ENCODE peak calls at places on chromosome 3, in ten cellular contexts. M is PC-3, I is neural progenitor cell, U is DND-41, T is heart left ventricle, R is tibial artery, P is tibial nerve, H is endothelial cell of umbilical vein, A is cardiac muscle cell, N is osteoblast. Z is an unnamed sample. For H3K4me1, the result is how much of the 10 kb centered on the place peaks cover.

GRCh38 chr3:113697192-113698090 is 999 bp upstream of the USF3 start:
- DNase-seq in T (peak), P (no peak), I (peak), R (no peak), M (peak), N (peak), U (peak), A (peak), H (peak), Z (peak)

GRCh38 chr3:122583770-122584169 is 6.3 kb downstream of the PARP15 start:
- DNase-seq in T (no peak), R (no peak), P (no peak), U (no peak), H (no peak), I (no peak), M (no peak), N (no peak), A (no peak), Z (no peak)

GRCh38 chr3:12579456-12579855 is 22.6 kb downstream of the MKRN2 start:
- DNase-seq in P (no peak), N (no peak), M (no peak), U (no peak), I (no peak), T (no peak), H (peak), R (no peak), A (no peak), Z (no peak)

GRCh38 chr3:56909349-56909748 is 107.6 kb upstream of the ARHGEF3 start:
- DNase-seq in U (no peak), I (no peak), T (no peak), H (no peak), M (no peak), P (no peak), A (no peak), R (no peak), N (no peak), Z (no peak)

GRCh38 chr3:140467916-140468315 is 209.9 kb upstream of the TRIM42 start:
- DNase-seq in A (no peak), R (no peak), N (no peak), T (no peak), I (no peak), P (no peak), U (no peak), M (no peak), H (no peak), Z (no peak)

GRCh38 chr3:49025005-49025792 is 3.3 kb downstream of the NDUFAF3 start:
- DNase-seq in P (no peak), A (no peak), N (peak), I (no peak), R (no peak), M (no peak), U (no peak), H (no peak), T (peak), Z (no peak)

GRCh38 chr3:64268926-64269325 is 43.7 kb upstream of the PRICKLE2 start:
- DNase-seq in A (no peak), N (no peak), P (no peak), U (no peak), T (peak), R (no peak), H (no peak), I (no peak), M (no peak), Z (no peak)

GRCh38 chr3:177358085-177358967 is 161.0 kb upstream of the TBL1XR1 start:
- DNase-seq in I (peak), R (peak), M (peak), U (no peak), N (peak), A (peak), H (peak), T (peak), P (no peak), Z (peak)

GRCh38 chr3:113485161-113485609 is 29.8 kb downstream of the SPICE1 start:
- DNase-seq in N (no peak), T (no peak), U (no peak), H (no peak), P (no peak), M (peak), A (no peak), R (no peak), I (no peak), Z (no peak)

GRCh38 chr3:14256046-14256445 is 77.4 kb downstream of the LSM3 start:
- DNase-seq in T (no peak), N (peak), A (peak), I (no peak), P (no peak), M (no peak), U (no peak), R (no peak), H (no peak), Z (no peak)

GRCh38 chr3:69370156-69370944 is 15.5 kb downstream of the FRMD4B start:
- DNase-seq in T (peak), H (peak), P (no peak), A (no peak), U (peak), R (peak), M (peak), I (no peak), N (peak), Z (peak)

GRCh38 chr3:47420511-47421484 is 40.0 kb downstream of the PTPN23 start:
- DNase-seq in P (peak), R (peak), T (peak), U (peak), M (peak), N (peak), A (peak), I (peak), H (peak), Z (peak)

GRCh38 chr3:139455855-139456254 is 20.5 kb downstream of the RBP2 start:
- DNase-seq in M (peak), I (peak), R (no peak), N (no peak), T (no peak), H (no peak), U (peak), A (peak), P (no peak), Z (no peak)

GRCh38 chr3:185152433-185153169 is at the start of gene C3orf70:
- DNase-seq in A (peak), I (peak), T (peak), U (no peak), M (peak), P (peak), R (peak), H (peak), N (peak), Z (peak)

GRCh38 chr3:144033863-144034262 is 62.2 kb downstream of the DIPK2A start:
- DNase-seq in I (no peak), A (no peak), P (no peak), N (no peak), U (no peak), T (no peak), R (no peak), M (no peak), H (no peak), Z (no peak)

GRCh38 chr3:33103034-33103433 is 6.1 kb upstream of the GLB1 start:
- DNase-seq in P (no peak), N (no peak), T (no peak), M (no peak), I (no peak), U (no peak), H (no peak), A (no peak), R (no peak), Z (no peak)
- H3K4me1 ChIP-seq in P (under half), N (under half), T (under half), M (under half), I (under half), U (under half), H (under half), A (under half), R (under half), Z (under half)

GRCh38 chr3:108972482-108972881 is 18.8 kb upstream of the GUCA1C start:
- DNase-seq in P (no peak), R (no peak), U (no peak), A (no peak), M (no peak), T (no peak), I (no peak), H (no peak), N (no peak), Z (no peak)

GRCh38 chr3:108973019-108973418 is 19.3 kb upstream of the GUCA1C start:
- DNase-seq in P (no peak), T (no peak), U (no peak), M (no peak), N (peak), H (no peak), I (no peak), R (no peak), A (no peak), Z (no peak)

GRCh38 chr3:108970561-108970960 is 16.9 kb upstream of the GUCA1C start:
- DNase-seq in M (no peak), P (no peak), U (peak), N (no peak), A (no peak), I (peak), T (no peak), R (no peak), H (no peak), Z (no peak)

DNA sequence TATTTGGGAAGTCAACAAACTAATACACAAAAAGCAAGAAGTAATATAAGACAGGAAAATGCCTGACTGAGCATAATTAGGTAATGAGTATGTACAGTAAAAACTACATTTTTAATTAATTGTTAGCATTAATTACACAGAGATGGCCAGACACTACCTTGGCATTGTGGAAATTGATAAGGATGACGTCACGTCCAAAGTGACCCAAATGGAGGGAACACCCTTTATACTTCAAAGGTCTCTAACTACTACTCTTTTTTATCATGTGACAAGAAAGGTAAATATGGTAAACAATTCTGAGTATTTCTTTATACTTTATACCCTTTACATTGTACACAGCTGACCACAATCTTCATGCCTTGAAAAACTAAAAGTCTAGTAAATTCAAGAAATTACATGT is 22.4 kb upstream of the GUCA1C start:
- DNase-seq in M (no peak), I (no peak), R (no peak), N (no peak), U (no peak), P (no peak), A (no peak), T (no peak), H (no peak), Z (no peak)
- H3K27ac ChIP-seq in M (no peak), I (no peak), R (no peak), N (no peak), U (no peak), P (no peak), A (no peak), T (no peak), H (no peak), Z (no peak)

GRCh38 chr3:179812096-179812382 is 159.2 kb downstream of the USP13 start:
- DNase-seq in A (no peak), N (no peak), I (no peak), P (no peak), H (no peak), T (no peak), R (no peak), U (no peak), M (no peak), Z (no peak)

GRCh38 chr3:179806177-179806576 is 153.3 kb downstream of the USP13 start:
- DNase-seq in M (peak), U (no peak), I (no peak), N (no peak), P (no peak), A (peak), T (no peak), H (no peak), R (no peak), Z (no peak)

GRCh38 chr3:179807588-179807987 is 154.7 kb downstream of the USP13 start:
- DNase-seq in H (no peak), P (no peak), N (no peak), T (no peak), R (no peak), U (no peak), M (no peak), A (no peak), I (no peak), Z (no peak)

GRCh38 chr3:179809639-179810038 is 156.8 kb downstream of the USP13 start:
- DNase-seq in A (no peak), N (no peak), H (no peak), I (no peak), U (no peak), P (no peak), R (no peak), M (no peak), T (no peak), Z (no peak)

DNA sequence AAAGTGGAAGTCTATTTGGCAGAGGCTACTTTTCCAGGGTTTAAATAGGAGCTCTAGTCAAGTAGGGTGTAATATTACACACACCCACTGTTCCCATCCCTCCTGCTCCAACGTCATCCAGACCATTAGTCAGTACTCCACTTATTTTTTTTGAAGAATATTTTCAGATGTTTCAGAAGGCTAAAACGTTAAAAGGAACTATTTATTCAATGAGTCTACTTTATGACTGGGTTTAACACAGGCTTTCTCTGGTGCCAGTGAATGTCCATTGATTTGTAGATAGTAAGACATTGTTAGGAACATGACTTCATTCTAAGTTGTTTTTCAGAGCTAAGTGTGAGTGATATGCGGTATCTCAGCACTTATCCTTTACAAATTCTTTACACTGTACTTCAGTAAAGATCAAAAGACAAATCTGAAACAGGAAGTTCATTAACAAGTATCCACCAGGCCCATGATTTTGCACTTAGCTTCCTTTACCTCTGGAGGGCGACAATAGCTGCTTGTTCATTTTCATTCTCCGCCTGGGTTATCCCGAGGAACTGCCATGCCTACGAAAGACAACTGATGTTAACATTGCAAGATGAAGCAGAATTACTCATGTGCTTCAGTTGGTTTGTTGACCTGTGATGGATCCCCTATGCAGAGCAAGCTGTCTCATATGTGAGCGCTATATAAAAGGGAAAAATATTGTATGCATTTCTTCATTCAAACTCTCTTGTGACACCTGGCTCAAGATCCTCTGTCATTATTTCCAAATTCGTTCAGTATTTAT is 158.7 kb downstream of the USP13 start:
- DNase-seq in R (no peak), I (peak), M (peak), A (peak), T (no peak), P (no peak), U (peak), H (peak), N (peak), Z (no peak)
- TF ChIP-seq CTCF in R (no peak), I (peak), M (peak), A (peak), T (peak), P (peak), U (peak), H (peak), N (peak), Z (peak)

GRCh38 chr3:42035007-42035406 is 56.1 kb upstream of the TRAK1 start:
- DNase-seq in R (no peak), T (no peak), P (no peak), I (no peak), H (no peak), M (no peak), N (no peak), A (no peak), U (no peak), Z (no peak)
- H3K4me1 ChIP-seq in R (half or more), T (half or more), P (half or more), I (under half), H (under half), M (under half), N (half or more), A (under half), U (under half), Z (half or more)

DNA sequence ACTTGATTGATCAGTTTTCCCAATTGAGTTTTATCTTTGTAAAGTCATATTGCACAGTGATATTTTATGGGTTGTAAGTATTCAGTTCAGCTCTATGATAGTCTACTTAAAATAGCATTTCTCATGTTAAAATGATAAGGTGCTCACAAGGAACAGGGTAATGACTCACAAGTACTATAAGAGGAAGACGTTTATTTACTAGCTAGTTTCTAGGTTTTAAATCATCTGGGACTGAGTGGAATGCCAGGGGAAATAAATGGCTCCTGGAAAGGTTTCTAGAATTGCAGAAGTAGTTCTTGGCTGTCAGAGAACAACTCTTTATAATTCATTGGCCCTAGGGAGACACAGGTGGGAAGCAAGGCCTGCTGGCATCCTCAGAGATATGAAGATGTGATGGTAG is 112.8 kb downstream of the CHDH start:
- DNase-seq in U (no peak), H (no peak), I (no peak), P (no peak), M (no peak), T (no peak), A (no peak), R (no peak), N (no peak), Z (no peak)
- H3K27ac ChIP-seq in U (no peak), H (no peak), I (no peak), P (no peak), M (no peak), T (no peak), A (no peak), R (no peak), N (no peak), Z (no peak)

GRCh38 chr3:73096169-73096568 is 34.7 kb downstream of the EBLN2 start:
- DNase-seq in N (no peak), R (no peak), P (no peak), I (no peak), M (no peak), A (no peak), U (no peak), H (no peak), T (no peak), Z (no peak)

GRCh38 chr3:73098026-73098425 is 36.6 kb downstream of the EBLN2 start:
- DNase-seq in A (no peak), I (no peak), R (no peak), H (no peak), U (no peak), T (no peak), N (no peak), P (no peak), M (no peak), Z (no peak)

GRCh38 chr3:73098873-73099272 is 37.4 kb downstream of the EBLN2 start:
- DNase-seq in T (no peak), H (no peak), U (no peak), A (no peak), R (no peak), P (no peak), M (no peak), N (no peak), I (no peak), Z (no peak)

GRCh38 chr3:73094951-73095350 is 33.5 kb downstream of the EBLN2 start:
- DNase-seq in H (no peak), I (peak), M (no peak), T (no peak), N (no peak), A (peak), R (no peak), P (no peak), U (no peak), Z (no peak)

DNA sequence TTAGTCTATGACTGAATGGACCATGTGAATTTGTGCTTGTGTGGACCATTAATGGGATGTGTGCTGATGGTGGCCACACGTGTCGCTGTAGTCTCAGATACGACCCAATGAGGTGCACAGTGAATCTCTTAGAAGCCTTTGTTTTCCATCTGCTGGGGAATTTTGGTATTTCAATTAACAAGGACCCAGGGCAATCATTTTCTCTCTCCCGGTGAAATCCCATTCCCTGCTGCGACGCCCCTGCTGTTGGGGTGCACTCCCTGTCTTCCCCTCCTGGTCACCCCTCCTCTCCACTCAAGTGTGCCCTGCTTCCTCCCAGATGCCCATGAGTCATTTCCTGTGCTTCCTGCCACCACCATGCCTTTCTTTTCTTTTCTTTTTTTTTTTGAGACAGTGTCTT is 32.7 kb downstream of the EBLN2 start:
- DNase-seq in P (no peak), H (peak), T (no peak), U (peak), A (no peak), R (no peak), N (no peak), I (no peak), M (no peak), Z (no peak)
- TF ChIP-seq CTCF in P (no peak), H (no peak), T (no peak), U (no peak), A (peak), R (no peak), N (no peak), I (peak), M (no peak), Z (no peak)

GRCh38 chr3:31958721-31959152 is 22.3 kb downstream of the OSBPL10 start:
- DNase-seq in M (peak), T (peak), P (no peak), R (no peak), I (no peak), A (no peak), U (no peak), N (no peak), H (no peak), Z (no peak)
- H3K4me1 ChIP-seq in M (under half), T (under half), P (under half), R (under half), I (under half), A (under half), U (under half), N (under half), H (under half), Z (under half)

GRCh38 chr3:30720586-30721313 is 114.3 kb downstream of the TGFBR2 start:
- DNase-seq in P (no peak), M (peak), R (no peak), T (no peak), A (no peak), N (peak), H (peak), U (no peak), I (no peak), Z (no peak)
- H3K27ac ChIP-seq in P (no peak), M (peak), R (no peak), T (no peak), A (no peak), N (no peak), H (peak), U (no peak), I (no peak), Z (no peak)